ENCODE peak calls at places on chromosome 12, in five cellular contexts. One of them, this sample, is unnamed.
A peak's percentile ranks its signal among the peaks of the same experiment; 100 is the strongest.

GRCh38 chr12:1576410-1577240 is 17.8 kb downstream of the FBXL14 start:
- DNase-seq in colonic mucosa: peak; percentile 47
- DNase-seq in lung: no peak
- DNase-seq in A172: peak; percentile 42
- DNase-seq in stimulated activated CD8-positive, alpha-beta memory T cell treated with anti-CD3 and anti-CD28 coated beads, Interleukin-4, amount 100 ng/mL, for 24 hours: no peak
- DNase-seq in this sample: no peak

GRCh38 chr12:123106640-123107359 is 44.1 kb downstream of the PITPNM2 start:
- DNase-seq in colonic mucosa: peak; percentile 29
- DNase-seq in lung: peak; percentile 42
- DNase-seq in A172: peak; percentile 55
- DNase-seq in stimulated activated CD8-positive, alpha-beta memory T cell treated with anti-CD3 and anti-CD28 coated beads, Interleukin-4, amount 100 ng/mL, for 24 hours: peak; percentile 48
- DNase-seq in this sample: no peak

GRCh38 chr12:104582739-104583138 is 126.0 kb downstream of the CHST11 start:
- DNase-seq in colonic mucosa: no peak
- DNase-seq in lung: no peak
- DNase-seq in A172: no peak
- DNase-seq in stimulated activated CD8-positive, alpha-beta memory T cell treated with anti-CD3 and anti-CD28 coated beads, Interleukin-4, amount 100 ng/mL, for 24 hours: no peak
- DNase-seq in this sample: no peak

GRCh38 chr12:121776190-121777098 is 17.0 kb downstream of the RHOF start:
- DNase-seq in colonic mucosa: peak; percentile 90
- DNase-seq in lung: peak; percentile 84
- DNase-seq in A172: peak; percentile 48
- DNase-seq in stimulated activated CD8-positive, alpha-beta memory T cell treated with anti-CD3 and anti-CD28 coated beads, Interleukin-4, amount 100 ng/mL, for 24 hours: peak; percentile 85
- DNase-seq in this sample: peak; percentile 53

GRCh38 chr12:78442454-78442801 is 422.1 kb upstream of the SYT1 start:
- DNase-seq in colonic mucosa: no peak
- DNase-seq in lung: no peak
- DNase-seq in A172: no peak
- DNase-seq in stimulated activated CD8-positive, alpha-beta memory T cell treated with anti-CD3 and anti-CD28 coated beads, Interleukin-4, amount 100 ng/mL, for 24 hours: no peak
- DNase-seq in this sample: no peak

GRCh38 chr12:31914927-31915326 is 44.3 kb upstream of the RESF1 start:
- DNase-seq in colonic mucosa: no peak
- DNase-seq in lung: no peak
- DNase-seq in A172: no peak
- DNase-seq in stimulated activated CD8-positive, alpha-beta memory T cell treated with anti-CD3 and anti-CD28 coated beads, Interleukin-4, amount 100 ng/mL, for 24 hours: no peak
- DNase-seq in this sample: no peak

GRCh38 chr12:78171082-78171481 is 340.4 kb downstream of the NAV3 start:
- DNase-seq in colonic mucosa: no peak
- DNase-seq in lung: no peak
- DNase-seq in A172: no peak
- DNase-seq in stimulated activated CD8-positive, alpha-beta memory T cell treated with anti-CD3 and anti-CD28 coated beads, Interleukin-4, amount 100 ng/mL, for 24 hours: no peak
- DNase-seq in this sample: no peak

GRCh38 chr12:4984344-4984743 is 59.3 kb upstream of the KCNA5 start:
- DNase-seq in colonic mucosa: no peak
- DNase-seq in lung: no peak
- DNase-seq in A172: no peak
- DNase-seq in stimulated activated CD8-positive, alpha-beta memory T cell treated with anti-CD3 and anti-CD28 coated beads, Interleukin-4, amount 100 ng/mL, for 24 hours: no peak
- DNase-seq in this sample: no peak

GRCh38 chr12:27680638-27681037 is 15.6 kb upstream of the REP15 start:
- DNase-seq in colonic mucosa: no peak
- DNase-seq in lung: no peak
- DNase-seq in A172: no peak
- DNase-seq in stimulated activated CD8-positive, alpha-beta memory T cell treated with anti-CD3 and anti-CD28 coated beads, Interleukin-4, amount 100 ng/mL, for 24 hours: no peak
- DNase-seq in this sample: no peak

GRCh38 chr12:6963016-6963731 is 7.3 kb downstream of the PHB2 start:
- DNase-seq in colonic mucosa: peak; percentile 96
- DNase-seq in lung: peak; percentile 92
- DNase-seq in A172: no peak
- DNase-seq in stimulated activated CD8-positive, alpha-beta memory T cell treated with anti-CD3 and anti-CD28 coated beads, Interleukin-4, amount 100 ng/mL, for 24 hours: no peak
- DNase-seq in this sample: no peak

GRCh38 chr12:119423285-119423684 is 88.8 kb downstream of the CCDC60 start:
- DNase-seq in colonic mucosa: no peak
- DNase-seq in lung: no peak
- DNase-seq in A172: no peak
- DNase-seq in stimulated activated CD8-positive, alpha-beta memory T cell treated with anti-CD3 and anti-CD28 coated beads, Interleukin-4, amount 100 ng/mL, for 24 hours: no peak
- DNase-seq in this sample: no peak

GRCh38 chr12:123941000-123941399 is 31.6 kb downstream of the CCDC92 start:
- DNase-seq in colonic mucosa: no peak
- DNase-seq in lung: no peak
- DNase-seq in A172: no peak
- DNase-seq in stimulated activated CD8-positive, alpha-beta memory T cell treated with anti-CD3 and anti-CD28 coated beads, Interleukin-4, amount 100 ng/mL, for 24 hours: no peak
- DNase-seq in this sample: no peak

GRCh38 chr12:109696485-109697269 is 16.9 kb upstream of the FAM222A start:
- DNase-seq in colonic mucosa: no peak
- DNase-seq in lung: no peak
- DNase-seq in A172: peak; percentile 56
- DNase-seq in stimulated activated CD8-positive, alpha-beta memory T cell treated with anti-CD3 and anti-CD28 coated beads, Interleukin-4, amount 100 ng/mL, for 24 hours: no peak
- DNase-seq in this sample: no peak

GRCh38 chr12:132582058-132582420 is 28.3 kb downstream of the LRCOL1 start:
- DNase-seq in colonic mucosa: no peak
- DNase-seq in lung: no peak
- DNase-seq in A172: no peak
- DNase-seq in stimulated activated CD8-positive, alpha-beta memory T cell treated with anti-CD3 and anti-CD28 coated beads, Interleukin-4, amount 100 ng/mL, for 24 hours: no peak
- DNase-seq in this sample: no peak

GRCh38 chr12:28987538-28988383 is 161.3 kb upstream of the FAR2 start:
- DNase-seq in colonic mucosa: no peak
- DNase-seq in lung: no peak
- DNase-seq in A172: no peak
- DNase-seq in stimulated activated CD8-positive, alpha-beta memory T cell treated with anti-CD3 and anti-CD28 coated beads, Interleukin-4, amount 100 ng/mL, for 24 hours: no peak
- DNase-seq in this sample: no peak

GRCh38 chr12:104177663-104178501 is 37.7 kb upstream of the TXNRD1 start:
- DNase-seq in colonic mucosa: peak; percentile 49
- DNase-seq in lung: peak; percentile 58
- DNase-seq in A172: peak; percentile 86
- DNase-seq in stimulated activated CD8-positive, alpha-beta memory T cell treated with anti-CD3 and anti-CD28 coated beads, Interleukin-4, amount 100 ng/mL, for 24 hours: no peak
- DNase-seq in this sample: no peak

GRCh38 chr12:120115066-120115465 is 1.5 kb downstream of the RAB35 start:
- DNase-seq in colonic mucosa: no peak
- DNase-seq in lung: no peak
- DNase-seq in A172: no peak
- DNase-seq in stimulated activated CD8-positive, alpha-beta memory T cell treated with anti-CD3 and anti-CD28 coated beads, Interleukin-4, amount 100 ng/mL, for 24 hours: no peak
- DNase-seq in this sample: no peak